ENCODE peak calls at places on chromosome 12, in eight cellular contexts. One of them, this sample, is unnamed. For H3K4me1, the result is how much of the 10 kb centered on the place peaks cover.

GRCh38 chr12:6335451-6336078 is 6.3 kb downstream of the TNFRSF1A start:
- DNase-seq in thoracic aorta: peak
- DNase-seq in heart right ventricle: peak
- DNase-seq in PC-3: peak
- DNase-seq in H9: peak
- DNase-seq in mammary epithelial cell: peak
- DNase-seq in GM23338: peak
- DNase-seq in GM12878: peak
- DNase-seq in this sample: peak

GRCh38 chr12:45660330-45660729 is 69.2 kb upstream of the ARID2 start:
- DNase-seq in thoracic aorta: no peak
- DNase-seq in heart right ventricle: no peak
- DNase-seq in PC-3: peak
- DNase-seq in H9: no peak
- DNase-seq in mammary epithelial cell: peak
- DNase-seq in GM23338: no peak
- DNase-seq in GM12878: no peak
- DNase-seq in this sample: peak

GRCh38 chr12:43009307-43009706 is 419.8 kb upstream of the PRICKLE1 start:
- DNase-seq in thoracic aorta: no peak
- DNase-seq in heart right ventricle: no peak
- DNase-seq in PC-3: no peak
- DNase-seq in H9: no peak
- DNase-seq in mammary epithelial cell: no peak
- DNase-seq in GM23338: peak
- DNase-seq in GM12878: no peak
- DNase-seq in this sample: no peak

GRCh38 chr12:72271741-72272661 is at the start of gene TRHDE:
- DNase-seq in thoracic aorta: no peak
- DNase-seq in heart right ventricle: peak
- DNase-seq in PC-3: peak
- DNase-seq in H9: peak
- DNase-seq in mammary epithelial cell: peak
- DNase-seq in GM23338: peak
- DNase-seq in GM12878: no peak
- DNase-seq in this sample: no peak

GRCh38 chr12:84696281-84696680 is 216.3 kb downstream of the SLC6A15 start:
- DNase-seq in thoracic aorta: no peak
- DNase-seq in heart right ventricle: no peak
- DNase-seq in PC-3: no peak
- DNase-seq in H9: no peak
- DNase-seq in mammary epithelial cell: no peak
- DNase-seq in GM23338: no peak
- DNase-seq in GM12878: no peak
- DNase-seq in this sample: no peak

GRCh38 chr12:96263449-96263902 is 69.3 kb downstream of the ELK3 start:
- DNase-seq in thoracic aorta: no peak
- DNase-seq in heart right ventricle: peak
- DNase-seq in PC-3: no peak
- DNase-seq in H9: no peak
- DNase-seq in mammary epithelial cell: no peak
- DNase-seq in GM23338: peak
- DNase-seq in GM12878: no peak
- DNase-seq in this sample: no peak

GRCh38 chr12:125185740-125186470 is 120.7 kb downstream of the AACS start:
- DNase-seq in thoracic aorta: no peak
- DNase-seq in heart right ventricle: peak
- DNase-seq in PC-3: peak
- DNase-seq in H9: peak
- DNase-seq in mammary epithelial cell: peak
- DNase-seq in GM23338: peak
- DNase-seq in GM12878: no peak
- DNase-seq in this sample: no peak

GRCh38 chr12:62123721-62124203 is 136.4 kb upstream of the USP15 start:
- DNase-seq in thoracic aorta: no peak
- DNase-seq in heart right ventricle: no peak
- DNase-seq in PC-3: peak
- DNase-seq in H9: peak
- DNase-seq in mammary epithelial cell: peak
- DNase-seq in GM23338: peak
- DNase-seq in GM12878: no peak
- DNase-seq in this sample: no peak

GRCh38 chr12:100539209-100539608 is 34.3 kb upstream of the GAS2L3 start:
- DNase-seq in thoracic aorta: no peak
- DNase-seq in heart right ventricle: no peak
- DNase-seq in PC-3: peak
- DNase-seq in H9: peak
- DNase-seq in mammary epithelial cell: peak
- DNase-seq in GM23338: peak
- DNase-seq in GM12878: no peak
- DNase-seq in this sample: no peak

GRCh38 chr12:104258476-104259067 is 43.0 kb downstream of the TXNRD1 start:
- DNase-seq in thoracic aorta: no peak
- DNase-seq in heart right ventricle: no peak
- DNase-seq in PC-3: no peak
- DNase-seq in H9: no peak
- DNase-seq in mammary epithelial cell: no peak
- DNase-seq in GM23338: no peak
- DNase-seq in GM12878: no peak
- DNase-seq in this sample: no peak

GRCh38 chr12:1839956-1840550 is 19.7 kb downstream of the LRTM2 start:
- DNase-seq in thoracic aorta: no peak
- DNase-seq in heart right ventricle: no peak
- DNase-seq in PC-3: peak
- DNase-seq in H9: no peak
- DNase-seq in mammary epithelial cell: no peak
- DNase-seq in GM23338: peak
- DNase-seq in GM12878: no peak
- DNase-seq in this sample: no peak

GRCh38 chr12:93667672-93668071 is 9.5 kb upstream of the CRADD start:
- DNase-seq in thoracic aorta: no peak
- DNase-seq in heart right ventricle: no peak
- DNase-seq in PC-3: no peak
- DNase-seq in H9: no peak
- DNase-seq in mammary epithelial cell: no peak
- DNase-seq in GM23338: no peak
- DNase-seq in GM12878: no peak
- DNase-seq in this sample: no peak

DNA sequence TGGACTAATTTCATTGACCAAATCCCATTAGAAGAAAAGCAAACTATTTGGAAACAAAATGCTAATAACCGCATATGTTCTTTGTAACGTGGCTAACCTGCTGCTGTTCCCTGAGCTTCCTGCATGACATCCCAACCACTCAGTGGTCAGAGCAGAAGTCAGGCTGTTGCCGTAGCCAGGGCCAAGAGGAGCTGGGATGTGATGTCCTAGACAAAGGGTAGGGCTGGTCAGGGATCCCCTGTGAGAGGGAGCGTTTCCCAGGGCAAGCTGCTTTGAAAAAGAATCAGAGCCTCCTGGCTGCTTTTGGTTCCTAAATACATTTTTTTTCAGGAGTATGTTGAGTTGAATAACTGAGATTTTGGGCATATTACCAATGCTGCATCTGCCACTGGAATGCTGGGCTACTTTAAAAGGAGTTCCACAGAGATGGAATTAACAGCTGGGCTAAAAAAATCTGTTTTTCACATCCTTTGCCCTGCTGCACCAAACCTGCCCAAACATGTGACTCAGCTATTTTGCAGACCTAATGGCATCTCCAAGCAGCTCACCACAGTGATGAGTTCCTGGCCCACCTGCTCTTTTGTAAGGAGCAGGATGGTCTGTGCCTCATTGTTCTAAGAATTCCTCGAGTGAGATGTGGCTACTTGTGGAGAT is 23.9 kb downstream of the ANKRD13A start:
- DNase-seq in thoracic aorta: no peak
- DNase-seq in heart right ventricle: no peak
- DNase-seq in PC-3: no peak
- DNase-seq in H9: no peak
- DNase-seq in mammary epithelial cell: peak
- DNase-seq in GM23338: peak
- DNase-seq in GM12878: no peak
- DNase-seq in this sample: no peak
- H3K27ac ChIP-seq in thoracic aorta: peak
- H3K27ac ChIP-seq in heart right ventricle: no peak
- H3K27ac ChIP-seq in PC-3: no peak
- H3K27ac ChIP-seq in H9: no peak
- H3K27ac ChIP-seq in mammary epithelial cell: peak
- H3K27ac ChIP-seq in GM23338: peak
- H3K27ac ChIP-seq in GM12878: no peak
- H3K27ac ChIP-seq in this sample: no peak

GRCh38 chr12:46944771-46945170 is 119.0 kb upstream of the SLC38A4 start:
- DNase-seq in thoracic aorta: no peak
- DNase-seq in heart right ventricle: no peak
- DNase-seq in PC-3: peak
- DNase-seq in H9: no peak
- DNase-seq in mammary epithelial cell: no peak
- DNase-seq in GM23338: no peak
- DNase-seq in GM12878: no peak
- DNase-seq in this sample: no peak

GRCh38 chr12:46945591-46945990 is 119.8 kb upstream of the SLC38A4 start:
- DNase-seq in thoracic aorta: no peak
- DNase-seq in heart right ventricle: no peak
- DNase-seq in PC-3: no peak
- DNase-seq in H9: no peak
- DNase-seq in mammary epithelial cell: no peak
- DNase-seq in GM23338: no peak
- DNase-seq in GM12878: no peak
- DNase-seq in this sample: no peak

GRCh38 chr12:46942579-46942978 is 116.8 kb upstream of the SLC38A4 start:
- DNase-seq in thoracic aorta: no peak
- DNase-seq in heart right ventricle: no peak
- DNase-seq in PC-3: peak
- DNase-seq in H9: no peak
- DNase-seq in mammary epithelial cell: peak
- DNase-seq in GM23338: no peak
- DNase-seq in GM12878: no peak
- DNase-seq in this sample: peak

GRCh38 chr12:46946137-46946536 is 120.3 kb upstream of the SLC38A4 start:
- DNase-seq in thoracic aorta: no peak
- DNase-seq in heart right ventricle: no peak
- DNase-seq in PC-3: peak
- DNase-seq in H9: no peak
- DNase-seq in mammary epithelial cell: peak
- DNase-seq in GM23338: no peak
- DNase-seq in GM12878: no peak
- DNase-seq in this sample: peak

GRCh38 chr12:46944104-46944503 is 118.3 kb upstream of the SLC38A4 start:
- DNase-seq in thoracic aorta: no peak
- DNase-seq in heart right ventricle: no peak
- DNase-seq in PC-3: peak
- DNase-seq in H9: no peak
- DNase-seq in mammary epithelial cell: peak
- DNase-seq in GM23338: no peak
- DNase-seq in GM12878: no peak
- DNase-seq in this sample: no peak
- TF ChIP-seq CTCF in thoracic aorta: no peak
- TF ChIP-seq CTCF in heart right ventricle: peak
- TF ChIP-seq CTCF in PC-3: peak
- TF ChIP-seq CTCF in H9: peak
- TF ChIP-seq CTCF in mammary epithelial cell: peak
- TF ChIP-seq CTCF in GM23338: no peak
- TF ChIP-seq CTCF in GM12878: no peak
- TF ChIP-seq CTCF in this sample: peak

GRCh38 chr12:106133136-106134087 is 5.3 kb downstream of the NUAK1 start:
- DNase-seq in thoracic aorta: no peak
- DNase-seq in heart right ventricle: no peak
- DNase-seq in PC-3: peak
- DNase-seq in H9: peak
- DNase-seq in mammary epithelial cell: peak
- DNase-seq in GM23338: peak
- DNase-seq in GM12878: no peak
- DNase-seq in this sample: peak
- H3K4me1 ChIP-seq in thoracic aorta: under half
- H3K4me1 ChIP-seq in heart right ventricle: half or more
- H3K4me1 ChIP-seq in PC-3: half or more
- H3K4me1 ChIP-seq in H9: under half
- H3K4me1 ChIP-seq in mammary epithelial cell: half or more
- H3K4me1 ChIP-seq in GM23338: half or more
- H3K4me1 ChIP-seq in GM12878: under half
- H3K4me1 ChIP-seq in this sample: under half

DNA sequence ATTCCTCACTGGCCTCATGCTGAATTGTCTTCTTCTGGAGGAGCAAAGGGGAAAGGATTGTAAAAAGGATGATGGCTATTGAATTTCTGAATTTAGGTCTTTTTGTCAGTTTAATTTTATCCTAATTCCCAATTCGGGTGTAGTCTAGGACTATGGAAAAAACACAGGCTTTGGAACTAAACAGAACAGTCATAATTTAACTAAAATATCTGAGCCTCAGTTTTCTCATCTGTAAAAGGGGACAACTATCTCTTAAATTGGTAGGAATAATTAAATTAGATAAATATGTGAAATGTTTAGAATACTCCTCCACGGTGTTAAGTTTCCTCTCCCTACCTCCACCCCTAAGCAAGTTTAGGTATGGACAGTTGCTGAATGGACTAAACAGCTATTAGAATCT is 3.2 kb upstream of the SP1 start:
- DNase-seq in thoracic aorta: no peak
- DNase-seq in heart right ventricle: no peak
- DNase-seq in PC-3: no peak
- DNase-seq in H9: no peak
- DNase-seq in mammary epithelial cell: no peak
- DNase-seq in GM23338: no peak
- DNase-seq in GM12878: no peak
- DNase-seq in this sample: no peak
- H3K27ac ChIP-seq in thoracic aorta: no peak
- H3K27ac ChIP-seq in heart right ventricle: no peak
- H3K27ac ChIP-seq in PC-3: no peak
- H3K27ac ChIP-seq in H9: no peak
- H3K27ac ChIP-seq in mammary epithelial cell: no peak
- H3K27ac ChIP-seq in GM23338: no peak
- H3K27ac ChIP-seq in GM12878: no peak
- H3K27ac ChIP-seq in this sample: no peak